ENCODE peak calls at places on chromosome 18, in four cellular contexts. E is HCT116, J is hepatocyte, D is keratinocyte. A is an unnamed sample.
A peak's percentile ranks its signal among the peaks of the same experiment; 100 is the strongest.

GRCh38 chr18:27540126-27540525 is 355.0 kb upstream of the CHST9 start:
- DNase-seq in E (no peak), J (peak; percentile 10), D (no peak), A (no peak)

GRCh38 chr18:3726241-3726951 is 276.4 kb downstream of the TGIF1 start:
- DNase-seq in E (no peak), J (no peak), D (no peak), A (no peak)

GRCh38 chr18:13488281-13488929 is 238.0 kb downstream of the FAM210A start:
- DNase-seq in E (no peak), J (no peak), D (no peak), A (no peak)

GRCh38 chr18:36284671-36285295 is 12.7 kb upstream of the FHOD3 start:
- DNase-seq in E (peak; percentile 60), J (peak; percentile 64), D (no peak), A (peak; percentile 77)

GRCh38 chr18:3384664-3385189 is 65.2 kb upstream of the TGIF1 start:
- DNase-seq in E (no peak), J (no peak), D (no peak), A (no peak)

GRCh38 chr18:3305933-3306332 is 44.0 kb downstream of the MYL12B start:
- DNase-seq in E (no peak), J (peak; percentile 42), D (no peak), A (peak; percentile 41)

GRCh38 chr18:37231251-37231650 is 334.3 kb downstream of the CELF4 start:
- DNase-seq in E (no peak), J (no peak), D (no peak), A (no peak)

GRCh38 chr18:62771494-62771893 is 56.2 kb downstream of the PHLPP1 start:
- DNase-seq in E (no peak), J (no peak), D (no peak), A (no peak)

GRCh38 chr18:5295231-5295920 is at the start of gene ZBTB14:
- DNase-seq in E (no peak), J (peak; percentile 90), D (no peak), A (peak; percentile 86)

GRCh38 chr18:22838221-22838620 is 94.9 kb upstream of the RBBP8 start:
- DNase-seq in E (no peak), J (no peak), D (no peak), A (peak; percentile 31)

GRCh38 chr18:43013489-43013888 is 102.0 kb downstream of the RIT2 start:
- DNase-seq in E (no peak), J (no peak), D (no peak), A (peak; percentile 3)

GRCh38 chr18:31206787-31207381 is 44.2 kb upstream of the DSC1 start:
- DNase-seq in E (peak; percentile 97), J (peak; percentile 82), D (peak; percentile 77), A (no peak)

GRCh38 chr18:987325-988186 is 82.9 kb downstream of the ADCYAP1 start:
- DNase-seq in E (no peak), J (no peak), D (no peak), A (peak; percentile 60)

GRCh38 chr18:40210696-40211095 is 1744.3 kb upstream of the PIK3C3 start:
- DNase-seq in E (no peak), J (no peak), D (peak; percentile 2), A (no peak)

GRCh38 chr18:57691363-57691762 is 69.7 kb upstream of the NARS1 start:
- DNase-seq in E (no peak), J (no peak), D (no peak), A (no peak)

GRCh38 chr18:58140366-58141325 is 96.6 kb downstream of the NEDD4L start:
- DNase-seq in E (no peak), J (no peak), D (no peak), A (no peak)

DNA sequence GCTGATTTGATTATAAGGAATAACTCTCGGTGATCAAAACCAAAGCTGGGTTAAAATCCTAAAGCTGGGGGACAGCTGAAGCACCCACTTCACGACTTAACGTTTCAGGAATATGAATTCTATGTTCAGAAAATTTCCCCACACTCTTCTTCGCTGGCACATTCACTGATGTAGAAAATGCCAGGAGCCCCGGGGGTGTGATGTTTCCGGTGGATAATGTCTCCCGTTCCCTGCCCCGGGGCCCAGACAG is 191.4 kb upstream of the TCF4 start:
- DNase-seq in E (no peak), J (no peak), D (no peak), A (peak; percentile 42)
- H2AFZ ChIP-seq in E (no peak overlapping the region), J (peak overlapping the region; percentile 50), D (peak overlapping the region; percentile 63), A (peak overlapping the region; percentile 82)

GRCh38 chr18:77249583-77250500 is at the start of gene GALR1:
- DNase-seq in E (no peak), J (no peak), D (no peak), A (peak; percentile 5)
- TF ChIP-seq EZH2 in E (no peak), J (peak; percentile 67), D (peak; percentile 58), A (no peak)

GRCh38 chr18:9403795-9404564 is 69.4 kb downstream of the TWSG1 start:
- DNase-seq in E (no peak), J (no peak), D (no peak), A (no peak)

GRCh38 chr18:9404565-9405060 is 70.0 kb downstream of the TWSG1 start:
- DNase-seq in E (no peak), J (no peak), D (no peak), A (no peak)

GRCh38 chr18:9401166-9401565 is 66.6 kb downstream of the TWSG1 start:
- DNase-seq in E (no peak), J (no peak), D (no peak), A (no peak)

GRCh38 chr18:9405977-9406376 is 69.3 kb upstream of the RALBP1 start:
- DNase-seq in E (no peak), J (no peak), D (no peak), A (no peak)

DNA sequence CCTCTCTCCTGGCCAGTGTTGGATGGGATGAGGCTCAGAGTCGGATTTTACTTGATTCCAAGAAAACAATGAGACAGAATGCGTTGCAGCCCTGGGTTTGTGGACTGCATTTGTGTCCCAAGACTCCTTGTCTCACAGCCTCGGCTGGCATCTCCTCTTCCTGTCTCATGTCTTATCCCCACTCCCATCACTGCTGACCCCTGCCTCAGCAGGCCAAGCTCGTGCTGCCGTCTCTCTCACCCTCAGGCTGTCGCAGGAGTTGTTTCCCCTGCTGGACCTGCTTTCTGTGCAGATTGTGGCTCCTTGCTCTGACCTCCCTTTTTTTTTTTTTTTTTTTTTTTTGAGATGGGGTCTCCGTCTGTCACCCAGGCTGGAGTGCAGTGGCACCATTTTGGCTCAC is 70.2 kb upstream of the RALBP1 start:
- DNase-seq in E (no peak), J (no peak), D (no peak), A (no peak)
- H3K4me2 ChIP-seq in E (no peak overlapping the region), J (no peak overlapping the region), D (no peak overlapping the region), A (no peak overlapping the region)

GRCh38 chr18:45621068-45621511 is 5.8 kb downstream of the SLC14A2 start:
- DNase-seq in E (peak; percentile 28), J (peak; percentile 73), D (no peak), A (peak; percentile 68)
- H2AFZ ChIP-seq in E (peak overlapping the region; percentile 73), J (peak overlapping the region; percentile 23), D (no peak overlapping the region), A (no peak overlapping the region)

DNA sequence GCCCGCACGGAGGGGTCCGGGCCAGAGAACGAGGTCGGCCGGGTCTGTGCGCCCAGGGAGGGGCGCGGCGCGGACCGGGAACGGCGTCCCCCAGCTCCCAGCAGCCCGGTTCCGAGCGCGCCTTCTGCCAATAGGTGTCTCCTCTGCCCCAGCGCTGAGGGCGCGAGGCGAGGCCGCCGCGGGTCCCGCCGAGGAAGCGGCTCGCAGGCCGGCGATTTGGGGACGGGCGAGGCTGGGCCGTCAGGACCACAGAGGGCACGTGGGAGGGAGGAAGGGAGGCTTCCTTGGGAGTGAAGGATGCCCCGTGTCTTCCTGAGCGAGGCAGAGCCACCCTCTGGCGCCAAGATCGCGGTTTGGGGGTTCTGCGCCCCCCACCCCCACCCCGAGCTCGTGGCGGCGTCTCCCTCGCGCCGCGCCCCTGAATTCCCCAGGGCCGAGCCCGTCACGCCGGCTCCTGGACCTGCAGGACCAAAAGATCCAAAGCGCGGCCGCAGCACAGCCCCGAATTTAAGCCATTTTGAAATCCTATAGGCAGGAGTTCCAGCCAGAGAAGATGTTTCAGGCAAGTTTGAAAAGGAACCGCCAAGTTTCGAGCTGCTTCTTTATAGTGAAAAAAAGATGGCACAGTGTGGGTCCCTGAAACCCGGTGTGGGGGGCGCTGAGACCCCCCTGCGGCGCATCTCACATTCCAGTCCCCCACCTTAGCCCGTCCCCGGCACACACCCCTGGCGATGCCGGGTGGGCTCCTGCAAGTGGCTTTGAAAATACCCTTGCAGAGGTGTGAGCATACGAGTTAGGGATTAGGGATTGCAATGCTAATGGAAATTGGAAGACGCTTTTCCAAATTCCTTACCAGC is 929 bp downstream of the NFATC1 start:
- DNase-seq in E (no peak), J (peak; percentile 68), D (no peak), A (peak; percentile 77)
- TF ChIP-seq EZH2 in E (no peak), J (peak; percentile 45), D (no peak), A (no peak)

DNA sequence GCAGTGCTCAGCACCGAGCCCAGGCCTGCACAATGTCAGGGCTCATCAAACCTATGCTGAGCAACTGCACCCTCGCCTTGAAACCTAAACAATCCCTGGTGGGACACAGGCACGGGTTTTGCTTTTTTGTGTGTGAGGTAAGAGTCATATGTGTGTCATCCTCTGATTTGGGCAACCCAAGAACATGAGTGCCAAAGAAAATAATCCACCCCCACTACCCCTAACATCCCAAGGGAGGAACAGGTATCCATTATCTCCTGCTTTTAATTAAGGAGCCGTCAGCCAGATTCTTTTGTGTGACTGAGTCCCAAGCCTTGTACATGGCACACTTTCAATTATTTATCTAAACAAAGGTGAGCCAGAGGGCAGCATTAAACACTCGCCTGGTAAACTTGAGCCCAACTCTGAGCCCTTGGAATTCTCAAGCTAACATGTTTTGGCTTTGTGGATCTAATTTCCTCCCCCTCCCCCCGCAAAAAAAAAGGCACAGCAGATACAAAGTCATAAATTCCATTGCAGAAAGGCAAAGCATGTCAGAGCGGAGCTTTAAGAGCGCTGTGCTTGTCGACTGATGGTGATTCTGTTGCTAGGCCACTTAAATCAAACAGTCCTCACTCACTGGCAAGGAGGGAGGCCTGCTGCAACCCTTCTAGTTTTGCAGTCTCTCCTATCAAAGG is 143.3 kb upstream of the LMAN1 start:
- DNase-seq in E (no peak), J (peak; percentile 81), D (peak; percentile 25), A (peak; percentile 88)
- H3K4me2 ChIP-seq in E (no peak overlapping the region), J (peak overlapping the region; percentile 4), D (peak overlapping the region; percentile 70), A (peak overlapping the region; percentile 55)

GRCh38 chr18:76708036-76708726 is 114.2 kb upstream of the ZNF236 start:
- DNase-seq in E (no peak), J (no peak), D (no peak), A (no peak)

GRCh38 chr18:76708727-76709353 is 113.5 kb upstream of the ZNF236 start:
- DNase-seq in E (no peak), J (no peak), D (no peak), A (no peak)

GRCh38 chr18:76709659-76710645 is 112.4 kb upstream of the ZNF236 start:
- DNase-seq in E (peak; percentile 52), J (peak; percentile 88), D (no peak), A (peak; percentile 87)

GRCh38 chr18:76710646-76711520 is 111.5 kb upstream of the ZNF236 start:
- DNase-seq in E (no peak), J (no peak), D (no peak), A (no peak)

DNA sequence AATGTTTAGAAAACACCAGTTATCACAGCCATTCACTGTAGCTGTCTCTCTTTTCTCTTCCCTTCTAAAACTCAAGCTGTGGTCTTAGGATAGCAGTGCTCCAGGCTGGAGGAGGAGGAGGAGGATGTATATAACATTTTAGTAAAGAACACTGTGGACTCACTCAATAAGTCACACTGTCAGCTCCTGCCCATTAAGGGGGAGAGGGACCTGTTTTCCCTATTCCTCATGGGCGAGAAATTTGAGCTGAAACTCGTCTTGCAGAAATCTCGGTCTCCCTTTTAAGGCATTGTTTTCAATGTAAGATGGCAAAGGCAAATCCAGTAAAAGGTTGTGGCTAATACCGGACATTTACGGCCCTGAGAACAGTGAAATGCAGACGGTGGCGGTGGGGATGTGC is 114.8 kb upstream of the ZNF236 start:
- DNase-seq in E (no peak), J (no peak), D (no peak), A (no peak)
- H2AFZ ChIP-seq in E (no peak overlapping the region), J (no peak overlapping the region), D (no peak overlapping the region), A (no peak overlapping the region)

A was measured in GM23248.